ENCODE peak calls at places on chromosomes 12 and 14, in ten cellular contexts. H is AG09309; T is type B pancreatic cell; E is dermis microvascular lymphatic vessel endothelial cell; N is H4; D is ELF-1; J is memory B cell; S is activated CD4-positive, alpha-beta T cell treated with anti-CD3 and anti-CD28 coated beads for 24 hours; I is fibroblast of lung; W is astrocyte of the spinal cord. F is an unnamed sample.

GRCh38 chr12:111390894-111391293 is 14.8 kb upstream of the SH2B3 start:
- DNase-seq in H (no peak), T (no peak), E (no peak), N (no peak), D (no peak), J (no peak), S (no peak), I (no peak), W (no peak), F (no peak)

GRCh38 chr12:62288328-62288727 is 28.1 kb downstream of the USP15 start:
- DNase-seq in H (no peak), T (no peak), E (no peak), N (no peak), D (no peak), J (no peak), S (no peak), I (no peak), W (no peak), F (no peak)

GRCh38 chr14:89388853-89389252 is 28.2 kb downstream of the FOXN3 start:
- DNase-seq in H (no peak), T (no peak), E (no peak), N (no peak), D (peak; percentile 48), J (no peak), S (no peak), I (no peak), W (peak; percentile 35), F (peak; percentile 42)

GRCh38 chr12:80033457-80033856 is 65.9 kb upstream of the OTOGL start:
- DNase-seq in H (peak; percentile 62), T (no peak), E (no peak), N (peak; percentile 13), D (no peak), J (no peak), S (no peak), I (peak; percentile 90), W (peak; percentile 74), F (peak; percentile 83)

GRCh38 chr12:118543651-118544050 is 167.3 kb downstream of the SUDS3 start:
- DNase-seq in H (no peak), T (no peak), E (no peak), N (no peak), D (no peak), J (no peak), S (no peak), I (no peak), W (no peak), F (no peak)

GRCh38 chr12:76308866-76309265 is 39.3 kb downstream of the BBS10 start:
- DNase-seq in H (no peak), T (no peak), E (peak; percentile 64), N (no peak), D (no peak), J (no peak), S (no peak), I (no peak), W (no peak), F (no peak)

GRCh38 chr14:74085828-74086227 is 1.1 kb downstream of the LIN52 start:
- DNase-seq in H (no peak), T (no peak), E (no peak), N (no peak), D (no peak), J (no peak), S (no peak), I (no peak), W (no peak), F (no peak)

GRCh38 chr12:26878661-26879119 is 45.7 kb upstream of the ITPR2 start:
- DNase-seq in H (no peak), T (no peak), E (peak; percentile 93), N (no peak), D (no peak), J (peak; percentile 34), S (no peak), I (peak; percentile 25), W (peak; percentile 24), F (no peak)

GRCh38 chr12:50232771-50233209 is 50.5 kb downstream of the LIMA1 start:
- DNase-seq in H (no peak), T (no peak), E (peak; percentile 80), N (no peak), D (no peak), J (no peak), S (no peak), I (no peak), W (no peak), F (no peak)

GRCh38 chr12:120713861-120714482 is 3.7 kb downstream of the UNC119B start:
- DNase-seq in H (peak; percentile 50), T (no peak), E (peak; percentile 84), N (peak; percentile 70), D (peak; percentile 67), J (peak; percentile 67), S (peak; percentile 50), I (peak; percentile 64), W (peak; percentile 74), F (peak; percentile 92)

GRCh38 chr14:95134304-95134933 is 22.9 kb downstream of the DICER1 start:
- DNase-seq in H (no peak), T (no peak), E (peak; percentile 29), N (no peak), D (no peak), J (no peak), S (no peak), I (no peak), W (no peak), F (no peak)

GRCh38 chr12:114369088-114369487 is 36.9 kb downstream of the TBX5 start:
- DNase-seq in H (peak; percentile 10), T (no peak), E (no peak), N (no peak), D (no peak), J (no peak), S (no peak), I (no peak), W (no peak), F (no peak)

GRCh38 chr14:65156568-65157366 is 54.5 kb upstream of the MAX start:
- DNase-seq in H (peak; percentile 80), T (no peak), E (no peak), N (peak; percentile 58), D (peak; percentile 23), J (no peak), S (no peak), I (peak; percentile 82), W (peak; percentile 59), F (peak; percentile 85)

GRCh38 chr12:30753233-30753632 is 1.5 kb downstream of the CAPRIN2 start:
- DNase-seq in H (no peak), T (no peak), E (peak; percentile 59), N (peak; percentile 39), D (peak; percentile 69), J (no peak), S (no peak), I (peak; percentile 56), W (peak; percentile 53), F (peak; percentile 52)

GRCh38 chr12:62919827-62920226 is 15.1 kb downstream of the PPM1H start:
- DNase-seq in H (peak; percentile 41), T (no peak), E (peak; percentile 62), N (peak; percentile 53), D (no peak), J (no peak), S (no peak), I (peak; percentile 50), W (peak; percentile 59), F (peak; percentile 75)

GRCh38 chr12:123478762-123479161 is 20.8 kb downstream of the SNRNP35 start:
- DNase-seq in H (no peak), T (no peak), E (peak; percentile 96), N (no peak), D (no peak), J (no peak), S (no peak), I (peak; percentile 40), W (peak; percentile 41), F (peak; percentile 24)

GRCh38 chr14:28661171-28661772 is 105.3 kb upstream of the FOXG1 start:
- DNase-seq in H (no peak), T (no peak), E (peak; percentile 3), N (peak; percentile 84), D (peak; percentile 93), J (no peak), S (no peak), I (peak; percentile 99), W (peak; percentile 97), F (peak; percentile 67)

GRCh38 chr12:57127710-57128518 is at the start of gene LRP1:
- DNase-seq in H (no peak), T (peak; percentile 85), E (peak; percentile 64), N (peak; percentile 65), D (peak; percentile 86), J (peak; percentile 59), S (peak; percentile 54), I (peak; percentile 80), W (peak; percentile 83), F (peak; percentile 93)

GRCh38 chr14:92253381-92253894 is 69.5 kb upstream of the SLC24A4 start:
- DNase-seq in H (no peak), T (no peak), E (no peak), N (no peak), D (peak; percentile 67), J (no peak), S (no peak), I (no peak), W (no peak), F (no peak)

GRCh38 chr14:28264306-28264705 is 502.3 kb upstream of the FOXG1 start:
- DNase-seq in H (no peak), T (no peak), E (no peak), N (no peak), D (peak; percentile 81), J (no peak), S (no peak), I (peak; percentile 2), W (peak; percentile 1), F (peak; percentile 4)

F was measured in foreskin fibroblast.